ENCODE peak calls at places on chromosomes 2 and 18, in four cellular contexts. W is HepG2, H is A549, F is K562. S is an unnamed sample.

GRCh38 chr2:136006658-136007057 is 21.2 kb upstream of the DARS1 start:
- DNase-seq in W (no peak), H (no peak), F (no peak), S (no peak)

GRCh38 chr2:127570282-127571250 is 35.1 kb downstream of the MYO7B start:
- DNase-seq in W (no peak), H (no peak), F (no peak), S (no peak)

GRCh38 chr2:212186166-212186565 is 352.4 kb downstream of the ERBB4 start:
- DNase-seq in W (no peak), H (no peak), F (no peak), S (no peak)

GRCh38 chr18:6718255-6718654 is 11.3 kb upstream of the ARHGAP28 start:
- DNase-seq in W (no peak), H (no peak), F (no peak), S (no peak)

GRCh38 chr2:241902357-241902991 is 32.9 kb downstream of the RTP5 start:
- DNase-seq in W (no peak), H (no peak), F (no peak), S (no peak)

GRCh38 chr2:20576598-20577115 is 74.2 kb downstream of the HS1BP3 start:
- DNase-seq in W (no peak), H (no peak), F (no peak), S (peak; percentile 77)

GRCh38 chr2:130756041-130756720 is 841 bp downstream of the AMER3 start:
- DNase-seq in W (no peak), H (peak; percentile 23), F (peak; percentile 69), S (no peak)

GRCh38 chr2:219598308-219599078 is 836 bp downstream of the STK11IP start:
- DNase-seq in W (no peak), H (no peak), F (no peak), S (no peak)

GRCh38 chr2:96594701-96595152 is 43.4 kb downstream of the KANSL3 start:
- DNase-seq in W (no peak), H (no peak), F (no peak), S (no peak)

GRCh38 chr2:160254363-160254762 is 54.3 kb upstream of the ITGB6 start:
- DNase-seq in W (no peak), H (no peak), F (no peak), S (no peak)

GRCh38 chr18:63818212-63818611 is 43.0 kb downstream of the SERPINB7 start:
- DNase-seq in W (no peak), H (no peak), F (no peak), S (no peak)

GRCh38 chr18:74251297-74252031 is 40.3 kb downstream of the CYB5A start:
- DNase-seq in W (peak; percentile 49), H (peak; percentile 41), F (no peak), S (no peak)

GRCh38 chr2:129069875-129070594 is 751.4 kb upstream of the HS6ST1 start:
- DNase-seq in W (peak; percentile 8), H (no peak), F (no peak), S (no peak)

GRCh38 chr2:239612133-239612532 is 211.3 kb upstream of the HDAC4 start:
- DNase-seq in W (no peak), H (no peak), F (no peak), S (no peak)

GRCh38 chr18:69531973-69532372 is 131.3 kb downstream of the DOK6 start:
- DNase-seq in W (peak; percentile 6), H (no peak), F (no peak), S (no peak)

GRCh38 chr2:172106128-172106961 is 3.6 kb upstream of the DLX2 start:
- DNase-seq in W (peak; percentile 59), H (peak; percentile 82), F (peak; percentile 53), S (no peak)

GRCh38 chr2:222714361-222715256 is 43.2 kb downstream of the MOGAT1 start:
- DNase-seq in W (peak; percentile 50), H (no peak), F (no peak), S (no peak)

GRCh38 chr2:50444286-50444685 is 587.6 kb downstream of the NRXN1 start:
- DNase-seq in W (no peak), H (no peak), F (no peak), S (no peak)

GRCh38 chr2:199462167-199462976 is 4.6 kb upstream of the SATB2 start:
- DNase-seq in W (no peak), H (no peak), F (no peak), S (no peak)

GRCh38 chr18:22108674-22109073 is 60.7 kb upstream of the GATA6 start:
- DNase-seq in W (peak; percentile 47), H (no peak), F (no peak), S (no peak)

GRCh38 chr18:49926076-49926745 is 112.9 kb upstream of the ACAA2 start:
- DNase-seq in W (no peak), H (no peak), F (no peak), S (no peak)

DNA sequence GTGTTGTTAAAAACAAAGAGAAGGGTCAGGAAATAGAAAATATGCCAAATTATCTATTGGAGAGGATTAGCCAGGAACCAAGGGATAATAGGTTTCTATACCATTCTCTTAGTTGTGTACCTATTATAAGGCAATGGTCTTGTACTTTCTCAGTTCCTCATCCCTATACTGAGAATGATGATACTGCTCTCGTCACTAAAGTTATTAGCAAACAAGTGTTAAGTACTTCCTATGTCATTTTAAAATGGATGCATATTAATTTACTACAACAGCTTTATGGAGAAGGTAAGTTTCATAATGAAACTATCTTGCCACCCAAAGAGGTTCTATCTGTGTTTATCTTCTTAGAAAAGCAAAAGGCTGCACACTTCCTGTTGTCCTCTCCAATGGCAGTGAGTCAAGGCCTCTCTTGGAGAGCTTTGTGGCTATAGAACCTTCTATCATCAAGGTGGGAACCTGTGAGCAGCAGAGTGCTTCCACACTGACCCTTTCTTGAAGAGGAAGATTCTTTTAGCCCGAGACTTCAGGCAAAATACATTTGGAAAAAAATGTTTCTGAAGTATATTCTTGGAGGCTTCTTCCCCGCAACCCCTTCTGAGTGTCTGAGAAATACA is 460.7 kb upstream of the FANCL start:
- DNase-seq in W (no peak), H (no peak), F (no peak), S (no peak)
- TF ChIP-seq CHD4 in W (no peak), H (no peak), F (no peak), S (no peak)

GRCh38 chr2:37464064-37464463 is 119.6 kb downstream of the QPCT start:
- DNase-seq in W (no peak), H (no peak), F (no peak), S (no peak)
- TF ChIP-seq CHD4 in W (no peak), H (no peak), F (no peak), S (no peak)

GRCh38 chr2:176063958-176064357 is 19.8 kb downstream of the EVX2 start:
- DNase-seq in W (no peak), H (no peak), F (no peak), S (no peak)

GRCh38 chr2:176067587-176068002 is 16.2 kb downstream of the EVX2 start:
- DNase-seq in W (no peak), H (no peak), F (no peak), S (no peak)

GRCh38 chr2:176068037-176068832 is 15.5 kb downstream of the EVX2 start:
- DNase-seq in W (no peak), H (no peak), F (no peak), S (no peak)

GRCh38 chr2:176071330-176072291 is 12.2 kb downstream of the EVX2 start:
- DNase-seq in W (no peak), H (no peak), F (no peak), S (no peak)

DNA sequence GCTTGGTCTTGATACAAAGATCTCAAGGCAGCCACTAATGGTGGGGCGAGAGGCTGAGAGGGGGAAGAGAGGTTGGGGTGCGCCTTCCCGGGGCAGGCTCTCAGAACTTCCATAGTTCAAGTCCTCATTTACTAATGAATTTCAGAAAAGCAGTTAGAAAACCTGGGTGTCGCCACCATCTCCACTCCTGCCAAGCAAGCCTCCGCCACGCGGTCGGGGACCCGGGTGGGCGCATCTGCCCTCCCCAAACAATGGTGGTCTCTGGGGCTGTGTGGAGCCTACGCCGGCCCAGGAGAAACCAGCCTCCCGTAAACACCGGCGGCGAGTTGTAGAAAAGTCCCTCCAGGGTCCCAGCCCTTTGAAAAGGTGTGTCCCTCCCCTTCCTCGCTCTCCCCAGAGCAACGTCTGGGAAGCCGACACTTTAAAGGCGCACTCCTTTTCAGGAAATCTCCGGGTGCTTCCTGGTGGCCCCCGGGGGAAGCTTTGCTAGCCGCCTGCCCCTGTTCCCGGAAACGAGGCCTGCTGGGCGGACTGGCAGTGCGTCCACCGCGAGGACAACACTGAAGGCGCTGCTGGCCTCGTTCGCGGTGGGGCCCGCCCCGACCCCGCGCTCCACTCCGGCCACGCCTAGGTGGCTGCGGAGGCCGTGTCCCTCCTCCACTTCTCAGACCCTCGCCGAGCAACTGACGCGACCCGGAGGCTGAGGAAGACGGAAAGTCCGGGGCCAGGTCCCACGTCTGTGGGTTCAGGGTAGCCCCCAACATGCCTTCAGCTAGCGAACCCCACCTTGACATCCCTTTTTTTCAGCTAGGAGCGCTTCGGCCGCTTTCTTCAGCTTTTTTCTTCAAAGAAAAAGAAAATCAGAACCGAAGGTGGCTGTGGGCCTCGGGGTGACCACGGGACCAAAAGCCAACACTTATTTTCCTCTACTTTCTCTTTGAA is 16.8 kb downstream of the EVX2 start:
- DNase-seq in W (no peak), H (no peak), F (peak; percentile 18), S (no peak)
- TF ChIP-seq CHD4 in W (no peak), H (no peak), F (no peak), S (no peak)

DNA sequence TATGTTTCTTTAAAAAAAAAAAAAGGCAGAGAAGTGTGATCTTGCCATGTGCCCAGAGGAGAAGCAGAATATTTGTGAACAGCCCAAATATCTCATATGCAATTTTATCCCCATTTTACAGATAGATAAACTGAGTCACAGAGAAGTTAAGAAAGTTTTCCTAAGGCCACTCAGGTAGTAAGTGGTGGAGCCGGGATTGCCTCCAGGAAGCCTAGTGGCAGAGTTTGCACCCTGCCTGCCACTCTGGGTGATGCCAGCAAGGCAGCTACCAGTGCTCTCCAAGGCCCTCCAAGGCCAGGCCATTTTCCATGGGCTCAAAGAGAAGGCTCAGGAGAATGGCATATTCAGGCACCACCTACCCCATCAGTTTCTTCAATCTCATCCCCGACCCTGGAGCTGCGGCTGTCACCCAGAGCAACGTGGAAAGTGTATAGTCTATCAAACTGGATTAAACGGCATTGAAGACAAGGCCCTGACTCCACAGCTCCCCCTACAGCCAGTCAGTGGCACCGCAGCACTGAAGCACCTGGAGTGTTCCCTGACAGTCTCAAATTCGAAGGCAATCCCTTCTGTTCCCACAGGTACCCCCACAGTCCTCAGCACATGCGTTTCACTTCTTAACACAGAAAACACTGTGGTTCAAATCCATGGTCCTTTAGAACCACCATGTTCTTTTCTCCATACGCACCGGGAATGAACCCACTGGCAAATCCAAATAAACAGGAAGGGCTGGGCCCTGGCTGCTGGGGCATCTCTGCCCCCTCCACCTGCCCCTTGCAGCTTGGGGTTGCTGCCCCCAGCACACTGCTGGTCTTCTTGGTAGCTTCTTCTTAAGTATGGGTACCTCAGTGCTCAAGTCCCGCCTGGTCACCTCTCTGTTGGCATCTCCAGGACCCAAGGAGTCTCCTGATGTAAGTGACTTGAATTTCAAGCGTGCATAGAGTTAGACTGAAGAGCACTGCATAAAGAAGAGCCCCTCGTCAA is 175.3 kb downstream of the INHBB start:
- DNase-seq in W (peak; percentile 60), H (peak; percentile 40), F (peak; percentile 48), S (no peak)
- TF ChIP-seq CHD4 in W (peak; percentile 87), H (no peak), F (peak; percentile 58), S (no peak)

S was measured in GM12878.